ENCODE peak calls at places on chromosomes 2 and 18, in five cellular contexts. Q, W, B, I and N are unnamed samples.
A peak's percentile ranks its signal among the peaks of the same experiment; 100 is the strongest.

GRCh38 chr2:55357164-55357563 is 62.5 kb downstream of the CCDC88A start:
- DNase-seq in Q (no peak), W (no peak), B (no peak), I (no peak), N (no peak)

GRCh38 chr2:55810621-55811020 is 113.0 kb downstream of the EFEMP1 start:
- DNase-seq in Q (no peak), W (no peak), B (no peak), I (no peak), N (no peak)

GRCh38 chr18:22667616-22668422 is 250.1 kb upstream of the CTAGE1 start:
- DNase-seq in Q (peak; percentile 52), W (peak; percentile 75), B (peak; percentile 30), I (no peak), N (peak; percentile 62)

GRCh38 chr18:5772706-5773105 is 122.6 kb downstream of the TMEM200C start:
- DNase-seq in Q (no peak), W (no peak), B (no peak), I (no peak), N (no peak)

GRCh38 chr2:14944562-14945346 is 312.2 kb downstream of the LRATD1 start:
- DNase-seq in Q (peak; percentile 12), W (no peak), B (no peak), I (no peak), N (no peak)

GRCh38 chr2:159459279-159459678 is 157.1 kb downstream of the BAZ2B start:
- DNase-seq in Q (no peak), W (no peak), B (no peak), I (no peak), N (peak; percentile 3)

GRCh38 chr2:175880-176800 is 87.7 kb downstream of the SH3YL1 start:
- DNase-seq in Q (peak; percentile 55), W (no peak), B (no peak), I (no peak), N (no peak)

GRCh38 chr2:237616373-237617304 is 10.7 kb upstream of the LRRFIP1 start:
- DNase-seq in Q (peak; percentile 82), W (peak; percentile 58), B (no peak), I (no peak), N (peak; percentile 82)

GRCh38 chr2:68088950-68089349 is 26.1 kb upstream of the C1D start:
- DNase-seq in Q (no peak), W (no peak), B (no peak), I (no peak), N (no peak)

GRCh38 chr2:206443735-206444527 is 599 bp downstream of the ADAM23 start:
- DNase-seq in Q (peak; percentile 79), W (no peak), B (peak; percentile 21), I (peak; percentile 52), N (peak; percentile 55)

GRCh38 chr2:191319181-191319580 is 74.0 kb downstream of the MYO1B start:
- DNase-seq in Q (peak; percentile 32), W (no peak), B (no peak), I (no peak), N (no peak)

GRCh38 chr2:87401726-87402345 is 346.1 kb upstream of the PLGLB2 start:
- DNase-seq in Q (no peak), W (no peak), B (no peak), I (no peak), N (no peak)

GRCh38 chr2:105746177-105747080 is 1.7 kb downstream of the NCK2 start:
- DNase-seq in Q (no peak), W (no peak), B (no peak), I (peak; percentile 11), N (no peak)

GRCh38 chr2:77767388-77768076 is 245.4 kb upstream of the LRRTM4 start:
- DNase-seq in Q (no peak), W (no peak), B (no peak), I (no peak), N (no peak)

GRCh38 chr18:57455576-57456129 is 20.5 kb downstream of the ONECUT2 start:
- DNase-seq in Q (no peak), W (no peak), B (no peak), I (no peak), N (no peak)

GRCh38 chr2:63786506-63786905 is 55.2 kb upstream of the UGP2 start:
- DNase-seq in Q (no peak), W (no peak), B (no peak), I (no peak), N (no peak)

GRCh38 chr18:79368681-79369080 is 27.0 kb upstream of the NFATC1 start:
- DNase-seq in Q (no peak), W (no peak), B (no peak), I (no peak), N (no peak)

GRCh38 chr18:48541026-48541746 is 2.4 kb downstream of the CTIF start:
- DNase-seq in Q (peak; percentile 86), W (peak; percentile 54), B (peak; percentile 38), I (peak; percentile 76), N (peak; percentile 82)

GRCh38 chr2:186862869-186863709 is 14.1 kb upstream of the ZSWIM2 start:
- DNase-seq in Q (peak; percentile 40), W (peak; percentile 25), B (peak; percentile 23), I (no peak), N (peak; percentile 4)

GRCh38 chr2:36367497-36368353 is 12.1 kb downstream of the CRIM1 start:
- DNase-seq in Q (no peak), W (peak; percentile 60), B (no peak), I (no peak), N (no peak)

GRCh38 chr2:168465594-168465993 is 9.5 kb downstream of the CERS6 start:
- DNase-seq in Q (no peak), W (no peak), B (no peak), I (no peak), N (no peak)

GRCh38 chr2:85221291-85221690 is 88.1 kb downstream of the TCF7L1 start:
- DNase-seq in Q (no peak), W (no peak), B (no peak), I (no peak), N (no peak)

GRCh38 chr2:158686166-158686792 is 108.8 kb upstream of the DAPL1 start:
- DNase-seq in Q (peak; percentile 63), W (no peak), B (no peak), I (peak; percentile 72), N (no peak)

GRCh38 chr2:196987654-196988364 is 61.3 kb upstream of the PGAP1 start:
- DNase-seq in Q (peak; percentile 79), W (peak; percentile 97), B (peak; percentile 80), I (no peak), N (peak; percentile 78)

GRCh38 chr2:10331033-10331701 is 28.5 kb downstream of the HPCAL1 start:
- DNase-seq in Q (peak; percentile 44), W (no peak), B (no peak), I (no peak), N (no peak)

GRCh38 chr2:10914272-10914693 is 2.5 kb downstream of the KCNF1 start:
- DNase-seq in Q (peak; percentile 58), W (no peak), B (no peak), I (no peak), N (no peak)

GRCh38 chr18:80253871-80254492 is 6.7 kb upstream of the PARD6G start:
- DNase-seq in Q (peak; percentile 9), W (no peak), B (no peak), I (no peak), N (no peak)